ENCODE peak calls at places on chromosomes 1 and 21, in six cellular contexts. E, J, L, O, B and T are unnamed samples.

GRCh38 chr1:230189276-230190183 is 122.5 kb downstream of the GALNT2 start:
- DNase-seq in J (no peak), L (no peak), O (no peak), E (no peak), B (no peak), T (no peak)

GRCh38 chr1:232529747-232530146 is 100.2 kb downstream of the SIPA1L2 start:
- DNase-seq in O (no peak), J (no peak), L (no peak), B (no peak), E (no peak), T (no peak)

GRCh38 chr21:35840197-35840799 is 220.0 kb downstream of the SETD4 start:
- DNase-seq in B (peak), J (no peak), O (peak), E (peak), L (peak), T (peak)

GRCh38 chr21:36549470-36549869 is 69.5 kb upstream of the CLDN14 start:
- DNase-seq in L (no peak), O (no peak), E (no peak), B (no peak), J (no peak), T (no peak)

GRCh38 chr1:42797414-42797813 is 12.6 kb downstream of the TMEM269 start:
- DNase-seq in O (no peak), J (no peak), B (no peak), L (no peak), E (no peak), T (no peak)

GRCh38 chr1:11653616-11654570 is at the start of gene FBXO2:
- DNase-seq in B (no peak), L (no peak), E (peak), J (no peak), O (no peak), T (no peak)

GRCh38 chr1:178382372-178382771 is 114.4 kb downstream of the CLEC20A start:
- DNase-seq in L (no peak), E (no peak), J (no peak), O (no peak), B (no peak), T (no peak)

GRCh38 chr21:42939581-42940413 is 14.4 kb upstream of the ERVH48-1 start:
- DNase-seq in E (peak), L (peak), B (no peak), J (peak), O (peak), T (peak)

GRCh38 chr1:183039330-183039729 is 16.1 kb downstream of the LAMC1 start:
- DNase-seq in O (no peak), L (no peak), E (no peak), J (no peak), B (no peak), T (no peak)

GRCh38 chr1:53765656-53766055 is 26.7 kb upstream of the GLIS1 start:
- DNase-seq in J (no peak), B (peak), O (no peak), L (no peak), E (no peak), T (no peak)

GRCh38 chr1:212482352-212483153 is 49.8 kb downstream of the NENF start:
- DNase-seq in J (no peak), L (no peak), B (no peak), E (peak), O (no peak), T (peak)

GRCh38 chr1:5990913-5991783 is 1.1 kb downstream of the NPHP4 start:
- DNase-seq in B (peak), J (peak), O (no peak), E (peak), L (no peak), T (peak)

GRCh38 chr1:59013276-59013927 is 229.6 kb upstream of the JUN start:
- DNase-seq in O (no peak), B (peak), L (no peak), J (no peak), E (peak), T (no peak)

GRCh38 chr1:204201651-204202050 is 5.4 kb upstream of the KISS1 start:
- DNase-seq in L (no peak), E (no peak), B (no peak), J (no peak), O (no peak), T (no peak)

GRCh38 chr1:184890539-184890973 is 83.8 kb downstream of the NIBAN1 start:
- DNase-seq in O (no peak), J (no peak), E (no peak), L (no peak), B (no peak), T (no peak)

GRCh38 chr1:46535063-46535462 is 16.4 kb downstream of the KNCN start:
- DNase-seq in B (peak), J (no peak), L (no peak), O (no peak), E (peak), T (peak)

GRCh38 chr1:165352442-165353293 is 3.8 kb downstream of the LMX1A start:
- DNase-seq in L (no peak), O (no peak), J (no peak), E (peak), B (no peak), T (no peak)

GRCh38 chr1:235952950-235953615 is 86.4 kb upstream of the LYST start:
- DNase-seq in O (no peak), B (no peak), J (no peak), L (no peak), E (no peak), T (no peak)

GRCh38 chr21:15250384-15250783 is 185.6 kb upstream of the NRIP1 start:
- DNase-seq in J (no peak), B (no peak), E (no peak), O (no peak), L (no peak), T (no peak)

GRCh38 chr1:201364808-201365105 is 12.7 kb downstream of the TNNT2 start:
- DNase-seq in L (no peak), O (no peak), J (no peak), B (no peak), E (no peak), T (no peak)

GRCh38 chr1:176102700-176103244 is 104.3 kb downstream of the COP1 start:
- DNase-seq in L (no peak), B (no peak), E (no peak), J (no peak), O (no peak), T (no peak)

GRCh38 chr21:41222247-41223068 is 54.5 kb downstream of the BACE2 start:
- DNase-seq in B (no peak), L (no peak), E (no peak), J (no peak), O (no peak), T (no peak)